ENCODE peak calls at places on chromosome 13, in eight cellular contexts. I, A, S, M, O, W, L and Z are unnamed samples.

GRCh38 chr13:102609696-102610095 is 12.9 kb downstream of the TPP2 start:
- DNase-seq in A (no peak), S (no peak), L (no peak), O (no peak), I (no peak), W (no peak), M (peak), Z (no peak)

GRCh38 chr13:44903596-44903995 is 85.7 kb downstream of the NUFIP1 start:
- DNase-seq in I (no peak), L (no peak), M (no peak), O (no peak), A (no peak), W (peak), S (peak), Z (no peak)

GRCh38 chr13:29858667-29859066 is 8.2 kb upstream of the UBL3 start:
- DNase-seq in O (no peak), S (no peak), L (no peak), M (no peak), W (no peak), A (no peak), I (no peak), Z (no peak)

GRCh38 chr13:37074703-37075102 is 15.2 kb upstream of the SUPT20H start:
- DNase-seq in A (peak), M (peak), W (peak), L (no peak), S (no peak), O (no peak), I (no peak), Z (no peak)

GRCh38 chr13:107456431-107456830 is 758.9 kb downstream of the LIG4 start:
- DNase-seq in A (no peak), O (no peak), M (no peak), I (no peak), W (no peak), L (no peak), S (no peak), Z (no peak)

GRCh38 chr13:102900193-102900608 is 54.4 kb downstream of the ERCC5 start:
- DNase-seq in M (no peak), A (no peak), I (no peak), W (no peak), S (no peak), O (no peak), L (no peak), Z (no peak)

GRCh38 chr13:70255406-70255991 is 147.2 kb upstream of the KLHL1 start:
- DNase-seq in L (no peak), O (no peak), A (no peak), M (no peak), W (no peak), S (no peak), I (no peak), Z (no peak)

GRCh38 chr13:49859568-49859967 is 67.1 kb upstream of the KPNA3 start:
- DNase-seq in W (peak), O (no peak), M (no peak), S (peak), I (no peak), L (no peak), A (no peak), Z (no peak)

GRCh38 chr13:105567951-105568510 is 967.4 kb downstream of the EFNB2 start:
- DNase-seq in L (no peak), A (no peak), W (peak), I (no peak), S (no peak), M (no peak), O (no peak), Z (no peak)

GRCh38 chr13:80048030-80048429 is 292.9 kb downstream of the SPRY2 start:
- DNase-seq in L (no peak), S (no peak), I (no peak), W (no peak), O (no peak), A (no peak), M (no peak), Z (no peak)